ENCODE peak calls at places on chromosomes 3 and 15, in four cellular contexts. M is ovary, V is small intestine, H is neuronal stem cell. W is an unnamed sample.

GRCh38 chr3:12522721-12523120 is 22.6 kb downstream of the MKRN2OS start:
- DNase-seq in H (no peak), M (no peak), V (no peak), W (no peak)

GRCh38 chr15:32649336-32649735 is 7.8 kb downstream of the SCG5 start:
- DNase-seq in M (no peak), H (no peak), V (peak), W (no peak)

GRCh38 chr3:58206406-58207011 is 4.3 kb downstream of the DNASE1L3 start:
- DNase-seq in V (no peak), H (no peak), M (no peak), W (no peak)

GRCh38 chr15:31511707-31512310 is 185.2 kb downstream of the KLF13 start:
- DNase-seq in M (no peak), H (no peak), V (no peak), W (no peak)

GRCh38 chr15:98729446-98730042 is 81.2 kb downstream of the IGF1R start:
- DNase-seq in M (no peak), H (no peak), V (no peak), W (no peak)

GRCh38 chr3:36709826-36710365 is 54.5 kb downstream of the DCLK3 start:
- DNase-seq in M (no peak), H (no peak), V (no peak), W (no peak)

GRCh38 chr15:75729304-75730069 is 16.8 kb upstream of the CSPG4 start:
- DNase-seq in V (no peak), M (no peak), H (no peak), W (no peak)

GRCh38 chr15:61216519-61216918 is 12.6 kb downstream of the RORA start:
- DNase-seq in V (no peak), M (no peak), H (no peak), W (no peak)

GRCh38 chr3:25339220-25339619 is 88.8 kb upstream of the RARB start:
- DNase-seq in V (no peak), H (no peak), M (no peak), W (no peak)

GRCh38 chr3:127614928-127615592 is 13.9 kb upstream of the PODXL2 start:
- DNase-seq in M (no peak), V (no peak), H (no peak), W (no peak)

GRCh38 chr3:98151241-98151640 is 4.0 kb downstream of the OR5H14 start:
- DNase-seq in V (no peak), M (no peak), H (no peak), W (no peak)

GRCh38 chr15:52337961-52338535 is 42.4 kb upstream of the MYO5C start:
- DNase-seq in M (no peak), V (no peak), H (no peak), W (peak)

GRCh38 chr3:99895706-99896441 is 78.2 kb downstream of the CMSS1 start:
- DNase-seq in H (no peak), V (peak), M (no peak), W (no peak)

GRCh38 chr15:72227192-72227586 is 3.8 kb downstream of the PKM start:
- DNase-seq in V (peak), H (no peak), M (no peak), W (peak)

GRCh38 chr15:61951949-61952348 is 108.3 kb downstream of the VPS13C start:
- DNase-seq in V (no peak), M (no peak), H (no peak), W (no peak)

GRCh38 chr3:71876706-71877105 is 91.8 kb upstream of the PROK2 start:
- DNase-seq in H (no peak), V (no peak), M (no peak), W (no peak)
- H3K27ac ChIP-seq in H (no peak), V (no peak), M (no peak), W (no peak)

DNA sequence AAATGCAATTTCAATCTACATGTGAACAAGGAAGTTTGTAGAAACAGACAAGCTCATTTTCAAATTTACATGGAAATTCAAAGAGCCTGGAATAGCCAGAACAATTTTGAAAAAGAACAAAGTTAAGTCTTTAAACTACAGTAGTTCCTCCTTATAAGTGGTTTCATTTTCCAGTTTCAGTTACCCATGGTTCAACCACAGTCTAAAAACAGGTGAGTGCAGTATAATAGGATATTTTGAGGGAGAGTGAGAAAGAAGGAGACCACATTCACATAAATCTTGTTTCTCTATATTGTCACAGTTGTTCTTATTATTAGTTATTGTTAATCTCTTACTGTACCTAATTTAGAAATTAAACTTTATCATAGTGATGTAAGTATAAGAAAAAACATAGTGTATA is 45.8 kb upstream of the FOXB1 start:
- DNase-seq in M (no peak), H (no peak), V (no peak), W (no peak)
- H3K27ac ChIP-seq in M (no peak), H (no peak), V (no peak), W (no peak)

GRCh38 chr15:59300618-59301139 is 72.0 kb downstream of the MYO1E start:
- DNase-seq in H (no peak), M (no peak), V (peak), W (no peak)

GRCh38 chr15:59298876-59299275 is 73.8 kb downstream of the MYO1E start:
- DNase-seq in M (no peak), H (no peak), V (no peak), W (no peak)

GRCh38 chr15:59301527-59301926 is 71.1 kb downstream of the MYO1E start:
- DNase-seq in V (no peak), M (no peak), H (no peak), W (no peak)

GRCh38 chr15:59298255-59298856 is 74.3 kb downstream of the MYO1E start:
- DNase-seq in H (no peak), V (no peak), M (no peak), W (no peak)

GRCh38 chr15:59299919-59300617 is 72.6 kb downstream of the MYO1E start:
- DNase-seq in M (peak), V (peak), H (no peak), W (peak)
- H3K27ac ChIP-seq in M (no peak), V (peak), H (no peak), W (no peak)

GRCh38 chr3:53153914-53154434 is 7.0 kb upstream of the PRKCD start:
- DNase-seq in V (no peak), M (no peak), H (no peak), W (no peak)
- H3K27ac ChIP-seq in V (no peak), M (no peak), H (no peak), W (no peak)

GRCh38 chr3:15307580-15307979 is 24.8 kb downstream of the SH3BP5 start:
- DNase-seq in M (no peak), H (no peak), V (no peak), W (no peak)
- H3K27ac ChIP-seq in M (no peak), H (no peak), V (no peak), W (no peak)

DNA sequence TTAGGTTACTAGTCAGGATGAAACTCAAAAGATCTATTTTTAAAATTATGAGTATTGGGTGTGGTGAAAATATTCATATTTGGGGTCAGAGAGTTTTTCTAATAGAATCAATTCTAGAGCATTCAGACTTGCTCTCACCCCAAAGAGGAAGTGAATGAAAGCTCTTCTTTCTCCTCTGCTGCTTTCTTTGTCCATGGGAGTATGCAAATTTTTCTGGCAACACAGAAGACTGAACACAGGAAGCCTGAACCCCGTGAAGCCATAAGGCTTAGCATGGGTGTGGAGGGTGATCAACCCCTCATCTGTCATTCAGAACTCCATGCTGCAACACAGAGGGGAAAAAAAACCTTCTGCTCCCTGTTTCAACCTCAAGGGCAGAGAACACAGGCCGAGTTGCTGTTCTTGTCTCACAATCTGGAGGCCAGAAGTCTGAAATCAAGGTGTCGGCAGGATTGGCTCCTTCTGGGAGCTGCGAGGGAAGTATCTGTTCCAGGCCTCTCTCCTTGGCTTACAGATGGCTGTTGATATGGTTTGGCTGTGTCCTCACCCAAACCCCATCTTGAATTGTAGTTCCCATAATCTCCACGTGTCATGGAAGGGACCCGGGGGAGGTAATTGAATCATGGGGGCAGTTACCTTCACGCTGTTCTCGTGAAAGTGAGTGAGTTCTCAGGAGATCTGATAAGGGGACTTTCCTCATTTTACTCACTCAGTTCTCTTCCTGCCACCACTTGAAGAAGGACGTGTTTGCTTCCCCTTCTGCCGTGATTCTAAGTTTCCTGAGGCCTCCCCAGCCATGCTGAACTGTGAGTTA is 33.7 kb upstream of the CD47 start:
- DNase-seq in V (peak), M (no peak), H (no peak), W (peak)
- H3K27ac ChIP-seq in V (peak), M (no peak), H (no peak), W (peak)

DNA sequence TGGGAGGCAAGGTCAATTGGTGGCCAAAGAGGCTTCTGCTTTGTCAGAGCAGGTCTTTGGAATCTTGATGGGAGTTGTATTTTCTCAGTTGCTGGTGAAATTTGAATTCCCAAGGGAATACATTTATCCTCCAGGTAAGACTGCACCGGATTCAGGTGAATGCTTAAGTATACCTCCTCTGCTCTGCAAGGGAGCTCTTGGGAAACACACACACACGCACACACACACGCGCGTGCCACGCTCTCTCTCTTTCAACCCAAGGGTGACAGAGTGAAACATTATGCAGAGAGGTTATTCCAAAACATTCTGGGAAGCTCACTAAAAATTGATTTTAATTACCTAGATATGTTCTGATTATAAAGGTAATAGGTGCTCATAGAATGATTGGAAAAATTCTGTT is 33.7 kb downstream of the ST6GAL1 start:
- DNase-seq in M (no peak), V (no peak), H (no peak), W (no peak)
- H3K27ac ChIP-seq in M (no peak), V (no peak), H (no peak), W (no peak)

GRCh38 chr3:38561746-38562466 is 65.8 kb downstream of the EXOG start:
- DNase-seq in H (no peak), M (no peak), V (no peak), W (no peak)
- H3K27ac ChIP-seq in H (no peak), M (no peak), V (no peak), W (no peak)

DNA sequence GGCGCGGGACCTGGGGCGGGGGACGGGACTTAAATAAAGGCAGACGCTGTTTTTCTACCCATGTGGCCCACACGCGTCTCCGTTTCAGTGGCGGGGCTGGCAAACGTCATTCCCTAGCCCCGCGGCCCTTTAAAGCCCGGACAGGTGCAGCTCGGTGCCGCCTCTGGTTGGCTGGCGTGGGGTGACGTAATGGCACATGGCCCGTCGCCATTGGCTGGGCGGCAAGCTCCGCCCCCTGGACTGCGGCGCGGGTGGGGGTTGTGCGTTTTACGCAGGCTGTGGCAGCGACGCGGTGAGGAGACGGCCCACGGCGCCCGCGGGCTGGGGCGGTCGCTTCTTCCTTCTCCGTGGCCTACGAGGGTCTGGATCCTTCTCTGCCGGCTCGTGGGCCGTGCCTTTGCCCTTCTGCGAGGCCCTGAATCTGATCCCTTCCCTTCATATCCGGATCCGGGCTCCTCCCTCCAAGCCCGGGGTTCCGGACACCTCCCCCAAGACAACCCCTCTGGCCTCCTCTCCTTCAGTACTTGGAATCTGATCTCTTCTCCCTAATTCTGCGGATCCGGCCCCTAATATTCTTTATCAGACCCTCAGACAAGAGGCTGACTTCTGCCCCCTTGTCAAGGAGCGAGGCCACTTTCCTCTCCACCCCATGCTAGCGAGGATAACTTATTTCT is at the start of gene CRELD1:
- DNase-seq in M (peak), H (peak), V (peak), W (peak)
- H3K27ac ChIP-seq in M (peak), H (no peak), V (peak), W (peak)

W was measured in DND-41.